ENCODE peak calls at places on chromosomes 16 and 17, in eight cellular contexts. O is IMR-90; R is NCI-H1436; X is activated T-cell treated with anti-CD3 and anti-CD28 coated beads, Interleukin-2, amount 50 U/mL, for 72 hours; W is activated effector memory CD4-positive, alpha-beta T cell treated with Interleukin-2 at 50 U/mL for 16 hours; K is NT2/D1; E is BJ; Q is islet precursor cell. M is an unnamed sample.

GRCh38 chr17:34443832-34444469 is 80.9 kb upstream of the CCL1 start:
- DNase-seq in O (no peak), R (no peak), X (peak), W (no peak), K (no peak), E (no peak), Q (peak), M (no peak)

GRCh38 chr17:59899099-59899498 is 6.2 kb downstream of the RPS6KB1 start:
- DNase-seq in O (no peak), R (no peak), X (no peak), W (no peak), K (no peak), E (no peak), Q (no peak), M (no peak)

GRCh38 chr17:11272191-11272590 is 31.2 kb downstream of the SHISA6 start:
- DNase-seq in O (no peak), R (no peak), X (no peak), W (no peak), K (no peak), E (no peak), Q (peak), M (no peak)

GRCh38 chr17:63838586-63839184 is 3.8 kb downstream of the SMARCD2 start:
- DNase-seq in O (peak), R (peak), X (no peak), W (no peak), K (no peak), E (peak), Q (peak), M (peak)

GRCh38 chr17:8630227-8630801 is at the start of gene MYH10:
- DNase-seq in O (no peak), R (no peak), X (no peak), W (no peak), K (no peak), E (no peak), Q (no peak), M (no peak)

GRCh38 chr17:55063857-55064485 is 95.4 kb downstream of the STXBP4 start:
- DNase-seq in O (no peak), R (no peak), X (no peak), W (no peak), K (no peak), E (no peak), Q (no peak), M (no peak)

GRCh38 chr17:6667516-6667915 is 16.0 kb downstream of the C17orf100 start:
- DNase-seq in O (no peak), R (no peak), X (no peak), W (no peak), K (no peak), E (no peak), Q (peak), M (no peak)

GRCh38 chr16:72198021-72198420 is 26.1 kb upstream of the PMFBP1 start:
- DNase-seq in O (peak), R (peak), X (no peak), W (no peak), K (no peak), E (peak), Q (no peak), M (peak)

GRCh38 chr17:66664336-66664735 is 170.6 kb upstream of the CACNG5 start:
- DNase-seq in O (no peak), R (no peak), X (no peak), W (no peak), K (no peak), E (no peak), Q (no peak), M (no peak)

GRCh38 chr17:10357768-10358167 is 15.0 kb downstream of the MYH13 start:
- DNase-seq in O (no peak), R (no peak), X (peak), W (no peak), K (peak), E (no peak), Q (peak), M (no peak)

GRCh38 chr17:57481901-57482300 is 225.6 kb downstream of the MSI2 start:
- DNase-seq in O (peak), R (no peak), X (no peak), W (no peak), K (no peak), E (peak), Q (peak), M (peak)

GRCh38 chr16:18932243-18932997 is 6.2 kb upstream of the SMG1 start:
- DNase-seq in O (peak), R (no peak), X (no peak), W (no peak), K (no peak), E (no peak), Q (no peak), M (peak)

GRCh38 chr17:34580685-34581445 is 1.5 kb downstream of the TMEM132E start:
- DNase-seq in O (no peak), R (no peak), X (peak), W (no peak), K (no peak), E (no peak), Q (peak), M (no peak)

GRCh38 chr16:72357860-72358259 is 185.9 kb upstream of the PMFBP1 start:
- DNase-seq in O (peak), R (no peak), X (no peak), W (no peak), K (no peak), E (no peak), Q (no peak), M (no peak)

GRCh38 chr17:42674755-42675347 is 1.9 kb downstream of the PLEKHH3 start:
- DNase-seq in O (no peak), R (no peak), X (no peak), W (no peak), K (no peak), E (no peak), Q (no peak), M (no peak)

GRCh38 chr17:10614536-10615155 is 42.5 kb downstream of the MYH3 start:
- DNase-seq in O (peak), R (peak), X (no peak), W (no peak), K (peak), E (no peak), Q (peak), M (peak)

GRCh38 chr16:70664325-70665112 is 18.2 kb downstream of the IL34 start:
- DNase-seq in O (no peak), R (no peak), X (no peak), W (no peak), K (no peak), E (no peak), Q (peak), M (no peak)

GRCh38 chr16:11432856-11433395 is 87.7 kb downstream of the RMI2 start:
- DNase-seq in O (no peak), R (no peak), X (no peak), W (no peak), K (no peak), E (no peak), Q (no peak), M (no peak)

GRCh38 chr17:71500761-71501555 is 619.9 kb upstream of the SOX9 start:
- DNase-seq in O (no peak), R (no peak), X (no peak), W (no peak), K (no peak), E (peak), Q (no peak), M (no peak)